ENCODE peak calls at places on chromosomes 13 and 19, in eight cellular contexts. H, M, N, O, S, C, L and X are unnamed samples.

GRCh38 chr19:58563034-58563573 is 4.7 kb upstream of the UBE2M start:
- DNase-seq in H (peak; percentile 25), M (no peak), N (no peak), O (peak; percentile 78), S (no peak), C (peak; percentile 75), L (peak; percentile 26), X (no peak)

GRCh38 chr13:50071399-50071798 is 56.2 kb downstream of the KCNRG start:
- DNase-seq in H (no peak), M (no peak), N (peak; percentile 42), O (peak; percentile 10), S (no peak), C (no peak), L (no peak), X (no peak)

GRCh38 chr19:30318261-30318660 is 53.9 kb upstream of the ZNF536 start:
- DNase-seq in H (no peak), M (no peak), N (no peak), O (no peak), S (no peak), C (peak; percentile 12), L (no peak), X (no peak)

GRCh38 chr13:74596691-74597090 is 462.5 kb upstream of the KLF12 start:
- DNase-seq in H (no peak), M (no peak), N (no peak), O (no peak), S (no peak), C (no peak), L (no peak), X (no peak)

GRCh38 chr13:49400755-49401659 is 42.9 kb downstream of the CAB39L start:
- DNase-seq in H (peak; percentile 70), M (no peak), N (peak; percentile 19), O (peak; percentile 5), S (no peak), C (no peak), L (peak; percentile 70), X (no peak)

GRCh38 chr13:109678459-109678858 is 107.9 kb downstream of the IRS2 start:
- DNase-seq in H (no peak), M (no peak), N (no peak), O (no peak), S (no peak), C (no peak), L (no peak), X (no peak)

GRCh38 chr13:33213797-33214196 is 71.8 kb downstream of the STARD13 start:
- DNase-seq in H (peak; percentile 55), M (no peak), N (no peak), O (no peak), S (no peak), C (no peak), L (peak; percentile 47), X (no peak)

GRCh38 chr19:23283925-23284324 is 33.7 kb upstream of the ZNF724 start:
- DNase-seq in H (peak; percentile 56), M (peak; percentile 19), N (no peak), O (peak; percentile 67), S (peak; percentile 61), C (no peak), L (peak; percentile 38), X (no peak)

GRCh38 chr19:2970201-2970838 is 7.0 kb upstream of the TLE6 start:
- DNase-seq in H (peak; percentile 86), M (no peak), N (no peak), O (no peak), S (peak; percentile 32), C (no peak), L (peak; percentile 88), X (no peak)

GRCh38 chr19:7789447-7789846 is 26.4 kb downstream of the CLEC4M start:
- DNase-seq in H (no peak), M (no peak), N (no peak), O (peak; percentile 17), S (no peak), C (no peak), L (no peak), X (no peak)

GRCh38 chr13:97043302-97043701 is 49.0 kb upstream of the OXGR1 start:
- DNase-seq in H (peak; percentile 95), M (no peak), N (peak; percentile 86), O (no peak), S (no peak), C (no peak), L (peak; percentile 85), X (no peak)

GRCh38 chr19:5957132-5957531 is 20.8 kb downstream of the RANBP3 start:
- DNase-seq in H (no peak), M (no peak), N (peak; percentile 37), O (no peak), S (no peak), C (no peak), L (no peak), X (no peak)

GRCh38 chr13:99258946-99259345 is 767 bp upstream of the GPR18 start:
- DNase-seq in H (no peak), M (no peak), N (no peak), O (no peak), S (no peak), C (no peak), L (no peak), X (no peak)

GRCh38 chr19:45499196-45500180 is 1.2 kb downstream of the PPM1N start:
- DNase-seq in H (peak; percentile 42), M (no peak), N (no peak), O (peak; percentile 62), S (peak; percentile 67), C (peak; percentile 80), L (no peak), X (no peak)

GRCh38 chr13:114212096-114212495 is 22.6 kb upstream of the CDC16 start:
- DNase-seq in H (no peak), M (no peak), N (peak; percentile 45), O (no peak), S (no peak), C (no peak), L (peak; percentile 33), X (no peak)

GRCh38 chr13:101875717-101876393 is 423.4 kb downstream of the ITGBL1 start:
- DNase-seq in H (peak; percentile 78), M (no peak), N (peak; percentile 92), O (no peak), S (peak; percentile 28), C (no peak), L (peak; percentile 13), X (peak; percentile 89)

GRCh38 chr13:79448413-79448812 is 32.5 kb upstream of the NDFIP2 start:
- DNase-seq in H (no peak), M (no peak), N (no peak), O (no peak), S (no peak), C (no peak), L (no peak), X (no peak)

GRCh38 chr19:2949939-2950285 is 5.1 kb upstream of the ZNF77 start:
- DNase-seq in H (no peak), M (no peak), N (peak; percentile 19), O (peak; percentile 72), S (peak; percentile 44), C (peak; percentile 62), L (peak; percentile 71), X (peak; percentile 35)

GRCh38 chr19:28521169-28521568 is 691.8 kb downstream of the UQCRFS1 start:
- DNase-seq in H (no peak), M (no peak), N (no peak), O (no peak), S (no peak), C (no peak), L (no peak), X (no peak)

GRCh38 chr13:27644302-27644701 is 22.6 kb downstream of the POLR1D start:
- DNase-seq in H (peak; percentile 54), M (no peak), N (peak; percentile 86), O (no peak), S (no peak), C (no peak), L (peak; percentile 70), X (no peak)

GRCh38 chr19:13505761-13506549 is at the start of gene CACNA1A:
- DNase-seq in H (peak; percentile 51), M (peak; percentile 13), N (no peak), O (peak; percentile 73), S (no peak), C (no peak), L (no peak), X (no peak)

GRCh38 chr13:37414667-37415066 is 183.9 kb downstream of the POSTN start:
- DNase-seq in H (no peak), M (no peak), N (no peak), O (no peak), S (no peak), C (no peak), L (no peak), X (no peak)

GRCh38 chr19:29107831-29108230 is 105.1 kb downstream of the UQCRFS1 start:
- DNase-seq in H (no peak), M (no peak), N (no peak), O (no peak), S (no peak), C (no peak), L (no peak), X (no peak)

GRCh38 chr19:36745870-36746269 is 26.7 kb downstream of the ZNF850 start:
- DNase-seq in H (no peak), M (no peak), N (no peak), O (no peak), S (no peak), C (no peak), L (no peak), X (no peak)

GRCh38 chr19:42288411-42288810 is 13.5 kb upstream of the PRR19 start:
- DNase-seq in H (no peak), M (no peak), N (no peak), O (no peak), S (no peak), C (no peak), L (no peak), X (no peak)

GRCh38 chr19:46574533-46574932 is 26.6 kb upstream of the CALM3 start:
- DNase-seq in H (peak; percentile 25), M (no peak), N (no peak), O (peak; percentile 21), S (no peak), C (no peak), L (no peak), X (no peak)

GRCh38 chr13:112962911-112963625 is 5.9 kb upstream of the MCF2L start:
- DNase-seq in H (no peak), M (no peak), N (no peak), O (no peak), S (no peak), C (peak; percentile 15), L (no peak), X (no peak)

GRCh38 chr13:110841406-110841805 is 73.5 kb downstream of the ANKRD10 start:
- DNase-seq in H (no peak), M (no peak), N (no peak), O (no peak), S (no peak), C (no peak), L (no peak), X (no peak)

GRCh38 chr13:112693831-112694497 is 4.1 kb downstream of the ATP11A start:
- DNase-seq in H (peak; percentile 68), M (no peak), N (peak; percentile 63), O (no peak), S (no peak), C (no peak), L (peak; percentile 77), X (no peak)

GRCh38 chr13:29577135-29578051 is 18.1 kb downstream of the SLC7A1 start:
- DNase-seq in H (no peak), M (no peak), N (no peak), O (no peak), S (no peak), C (no peak), L (no peak), X (no peak)